ENCODE peak calls at places on chromosomes 2 and 18, in ten cellular contexts. U is HS-5; N is T-helper 17 cell; K is caudate nucleus; D is germinal center; Q is upper lobe of left lung; Y is B cell; C is T-helper 2 cell; L is activated CD8-positive, alpha-beta memory T cell treated with anti-CD3 and anti-CD28 coated beads for 24 hours; B is left kidney. F is an unnamed sample.

GRCh38 chr18:8814206-8814605 is 108.8 kb downstream of the MTCL1 start:
- DNase-seq in L (no peak), Y (no peak), Q (no peak), K (no peak), N (no peak), U (no peak), C (no peak), B (no peak), D (no peak), F (peak; percentile 47)

GRCh38 chr2:69989422-69990128 is 28.1 kb upstream of the ASPRV1 start:
- DNase-seq in K (no peak), Y (no peak), U (no peak), C (no peak), B (no peak), L (no peak), Q (no peak), N (no peak), D (no peak), F (no peak)

GRCh38 chr2:45541450-45541849 is 69.6 kb downstream of the SRBD1 start:
- DNase-seq in C (no peak), N (no peak), L (no peak), Q (no peak), U (no peak), D (no peak), B (no peak), K (no peak), Y (no peak), F (no peak)

GRCh38 chr2:176583530-176584101 is 314.4 kb downstream of the MTX2 start:
- DNase-seq in N (no peak), Y (no peak), U (peak; percentile 50), B (no peak), K (no peak), Q (no peak), L (no peak), D (no peak), C (no peak), F (peak; percentile 96)

GRCh38 chr2:25964891-25965290 is 17.4 kb downstream of the KIF3C start:
- DNase-seq in Y (no peak), K (peak; percentile 35), C (no peak), L (no peak), D (no peak), N (no peak), U (no peak), B (no peak), Q (no peak), F (no peak)

GRCh38 chr2:20595439-20596192 is 55.3 kb downstream of the HS1BP3 start:
- DNase-seq in C (no peak), B (no peak), K (no peak), L (no peak), D (peak; percentile 67), U (no peak), Y (peak; percentile 71), N (no peak), Q (no peak), F (peak; percentile 65)

GRCh38 chr2:54271843-54272600 is 16.0 kb upstream of the TSPYL6 start:
- DNase-seq in N (no peak), B (no peak), C (no peak), Y (peak; percentile 38), U (no peak), K (no peak), Q (no peak), L (no peak), D (peak; percentile 42), F (no peak)

GRCh38 chr2:236576978-236577377 is 7.4 kb downstream of the ACKR3 start:
- DNase-seq in L (no peak), Q (no peak), K (no peak), D (no peak), B (peak; percentile 38), N (no peak), C (no peak), U (no peak), Y (no peak), F (no peak)

GRCh38 chr2:201362396-201362795 is 5.3 kb upstream of the FLACC1 start:
- DNase-seq in B (no peak), D (no peak), L (no peak), K (no peak), N (no peak), Q (no peak), C (no peak), Y (no peak), U (no peak), F (no peak)

GRCh38 chr2:12262681-12263436 is 453.9 kb upstream of the TRIB2 start:
- DNase-seq in Y (no peak), N (no peak), B (peak; percentile 79), L (no peak), C (no peak), K (no peak), D (peak; percentile 33), Q (no peak), U (no peak), F (no peak)

GRCh38 chr2:26245231-26245732 is 543 bp downstream of the HADHB start:
- DNase-seq in Y (peak; percentile 67), C (peak; percentile 10), L (no peak), B (no peak), U (no peak), N (peak; percentile 29), Q (no peak), D (peak; percentile 38), K (peak; percentile 48), F (no peak)

GRCh38 chr18:23835076-23835475 is 145.8 kb downstream of the LAMA3 start:
- DNase-seq in N (no peak), U (no peak), L (no peak), K (no peak), D (no peak), C (no peak), B (no peak), Y (no peak), Q (no peak), F (no peak)

F was measured in endothelial cell of umbilical vein.